ENCODE peak calls at places on chromosomes 16 and 17, in six cellular contexts. One of them, this sample, is unnamed.

GRCh38 chr16:69522732-69523404 is 42.9 kb upstream of the NFAT5 start:
- DNase-seq in sigmoid colon: no peak
- DNase-seq in heart left ventricle: no peak
- DNase-seq in CD8-positive, alpha-beta T cell: no peak
- DNase-seq in testis: peak; percentile 75
- DNase-seq in H9: no peak
- DNase-seq in this sample: no peak

GRCh38 chr17:79919164-79919585 is 79.9 kb upstream of the CBX4 start:
- DNase-seq in sigmoid colon: peak; percentile 93
- DNase-seq in heart left ventricle: peak; percentile 94
- DNase-seq in CD8-positive, alpha-beta T cell: no peak
- DNase-seq in testis: peak; percentile 96
- DNase-seq in H9: no peak
- DNase-seq in this sample: peak; percentile 89

GRCh38 chr16:70395345-70395901 is 43.5 kb downstream of the ST3GAL2 start:
- DNase-seq in sigmoid colon: no peak
- DNase-seq in heart left ventricle: peak; percentile 77
- DNase-seq in CD8-positive, alpha-beta T cell: peak; percentile 76
- DNase-seq in testis: peak; percentile 55
- DNase-seq in H9: peak; percentile 90
- DNase-seq in this sample: peak; percentile 63

GRCh38 chr17:31452101-31452500 is 60.6 kb downstream of the RAB11FIP4 start:
- DNase-seq in sigmoid colon: no peak
- DNase-seq in heart left ventricle: no peak
- DNase-seq in CD8-positive, alpha-beta T cell: no peak
- DNase-seq in testis: no peak
- DNase-seq in H9: no peak
- DNase-seq in this sample: no peak

GRCh38 chr17:1078062-1078711 is 81.3 kb downstream of the TIMM22 start:
- DNase-seq in sigmoid colon: no peak
- DNase-seq in heart left ventricle: no peak
- DNase-seq in CD8-positive, alpha-beta T cell: no peak
- DNase-seq in testis: no peak
- DNase-seq in H9: no peak
- DNase-seq in this sample: no peak

GRCh38 chr17:2852729-2853110 is 56.5 kb downstream of the RAP1GAP2 start:
- DNase-seq in sigmoid colon: no peak
- DNase-seq in heart left ventricle: no peak
- DNase-seq in CD8-positive, alpha-beta T cell: no peak
- DNase-seq in testis: no peak
- DNase-seq in H9: no peak
- DNase-seq in this sample: no peak

GRCh38 chr17:48373882-48374281 is 56.1 kb downstream of the SKAP1 start:
- DNase-seq in sigmoid colon: no peak
- DNase-seq in heart left ventricle: no peak
- DNase-seq in CD8-positive, alpha-beta T cell: no peak
- DNase-seq in testis: no peak
- DNase-seq in H9: no peak
- DNase-seq in this sample: no peak

GRCh38 chr17:1487939-1488825 is 4.3 kb downstream of the MYO1C start:
- DNase-seq in sigmoid colon: peak; percentile 94
- DNase-seq in heart left ventricle: peak; percentile 90
- DNase-seq in CD8-positive, alpha-beta T cell: peak; percentile 81
- DNase-seq in testis: peak; percentile 90
- DNase-seq in H9: peak; percentile 84
- DNase-seq in this sample: peak; percentile 90

GRCh38 chr16:85990861-85991301 is 91.9 kb downstream of the IRF8 start:
- DNase-seq in sigmoid colon: peak; percentile 52
- DNase-seq in heart left ventricle: no peak
- DNase-seq in CD8-positive, alpha-beta T cell: no peak
- DNase-seq in testis: no peak
- DNase-seq in H9: no peak
- DNase-seq in this sample: no peak

GRCh38 chr16:57957396-57958392 is 13.2 kb downstream of the CNGB1 start:
- DNase-seq in sigmoid colon: no peak
- DNase-seq in heart left ventricle: no peak
- DNase-seq in CD8-positive, alpha-beta T cell: no peak
- DNase-seq in testis: no peak
- DNase-seq in H9: no peak
- DNase-seq in this sample: no peak

GRCh38 chr17:67177732-67178131 is 67.3 kb downstream of the HELZ start:
- DNase-seq in sigmoid colon: no peak
- DNase-seq in heart left ventricle: no peak
- DNase-seq in CD8-positive, alpha-beta T cell: no peak
- DNase-seq in testis: no peak
- DNase-seq in H9: no peak
- DNase-seq in this sample: no peak

GRCh38 chr17:66904760-66905637 is 59.5 kb upstream of the CACNG4 start:
- DNase-seq in sigmoid colon: no peak
- DNase-seq in heart left ventricle: peak; percentile 37
- DNase-seq in CD8-positive, alpha-beta T cell: no peak
- DNase-seq in testis: peak; percentile 60
- DNase-seq in H9: no peak
- DNase-seq in this sample: peak; percentile 19

GRCh38 chr17:78234261-78234865 is 2.9 kb downstream of the TMEM235 start:
- DNase-seq in sigmoid colon: no peak
- DNase-seq in heart left ventricle: no peak
- DNase-seq in CD8-positive, alpha-beta T cell: no peak
- DNase-seq in testis: no peak
- DNase-seq in H9: peak; percentile 34
- DNase-seq in this sample: no peak

GRCh38 chr16:4511441-4512082 is 27.0 kb downstream of the CDIP1 start:
- DNase-seq in sigmoid colon: no peak
- DNase-seq in heart left ventricle: peak; percentile 73
- DNase-seq in CD8-positive, alpha-beta T cell: no peak
- DNase-seq in testis: peak; percentile 76
- DNase-seq in H9: peak; percentile 91
- DNase-seq in this sample: peak; percentile 65

GRCh38 chr16:3413730-3414379 is 12.8 kb downstream of the ZNF174 start:
- DNase-seq in sigmoid colon: no peak
- DNase-seq in heart left ventricle: no peak
- DNase-seq in CD8-positive, alpha-beta T cell: no peak
- DNase-seq in testis: peak; percentile 83
- DNase-seq in H9: no peak
- DNase-seq in this sample: no peak

GRCh38 chr16:64478258-64478906 is 643.5 kb downstream of the CDH11 start:
- DNase-seq in sigmoid colon: no peak
- DNase-seq in heart left ventricle: no peak
- DNase-seq in CD8-positive, alpha-beta T cell: no peak
- DNase-seq in testis: no peak
- DNase-seq in H9: no peak
- DNase-seq in this sample: no peak

GRCh38 chr17:79473111-79473835 is 137.6 kb downstream of the RBFOX3 start:
- DNase-seq in sigmoid colon: no peak
- DNase-seq in heart left ventricle: no peak
- DNase-seq in CD8-positive, alpha-beta T cell: no peak
- DNase-seq in testis: peak; percentile 37
- DNase-seq in H9: no peak
- DNase-seq in this sample: no peak

GRCh38 chr16:10256855-10257641 is 74.8 kb upstream of the GRIN2A start:
- DNase-seq in sigmoid colon: no peak
- DNase-seq in heart left ventricle: no peak
- DNase-seq in CD8-positive, alpha-beta T cell: peak; percentile 64
- DNase-seq in testis: peak; percentile 41
- DNase-seq in H9: peak; percentile 75
- DNase-seq in this sample: no peak

GRCh38 chr17:65888649-65889048 is 303.3 kb downstream of the CEP112 start:
- DNase-seq in sigmoid colon: no peak
- DNase-seq in heart left ventricle: no peak
- DNase-seq in CD8-positive, alpha-beta T cell: no peak
- DNase-seq in testis: no peak
- DNase-seq in H9: no peak
- DNase-seq in this sample: no peak

GRCh38 chr17:55625516-55625915 is 97.1 kb downstream of the TMEM100 start:
- DNase-seq in sigmoid colon: no peak
- DNase-seq in heart left ventricle: no peak
- DNase-seq in CD8-positive, alpha-beta T cell: no peak
- DNase-seq in testis: no peak
- DNase-seq in H9: no peak
- DNase-seq in this sample: no peak

GRCh38 chr17:35387496-35387895 is 14.1 kb upstream of the SLFN11 start:
- DNase-seq in sigmoid colon: no peak
- DNase-seq in heart left ventricle: no peak
- DNase-seq in CD8-positive, alpha-beta T cell: no peak
- DNase-seq in testis: no peak
- DNase-seq in H9: no peak
- DNase-seq in this sample: no peak
- TF ChIP-seq CTCF in sigmoid colon: no peak
- TF ChIP-seq CTCF in heart left ventricle: no peak
- TF ChIP-seq CTCF in CD8-positive, alpha-beta T cell: no peak
- TF ChIP-seq CTCF in testis: no peak
- TF ChIP-seq CTCF in H9: no peak
- TF ChIP-seq CTCF in this sample: no peak

GRCh38 chr16:49986351-49987124 is 38.5 kb upstream of the CNEP1R1 start:
- DNase-seq in sigmoid colon: no peak
- DNase-seq in heart left ventricle: no peak
- DNase-seq in CD8-positive, alpha-beta T cell: no peak
- DNase-seq in testis: no peak
- DNase-seq in H9: peak; percentile 39
- DNase-seq in this sample: no peak
- H3K27ac ChIP-seq in sigmoid colon: no peak overlapping the region
- H3K27ac ChIP-seq in heart left ventricle: no peak overlapping the region
- H3K27ac ChIP-seq in CD8-positive, alpha-beta T cell: no peak overlapping the region
- H3K27ac ChIP-seq in testis: no peak overlapping the region
- H3K27ac ChIP-seq in H9: no peak overlapping the region
- H3K27ac ChIP-seq in this sample: no peak overlapping the region

GRCh38 chr17:35612924-35613521 is 25.9 kb downstream of the AP2B1 start:
- DNase-seq in sigmoid colon: no peak
- DNase-seq in heart left ventricle: no peak
- DNase-seq in CD8-positive, alpha-beta T cell: no peak
- DNase-seq in testis: peak; percentile 72
- DNase-seq in H9: no peak
- DNase-seq in this sample: no peak
- TF ChIP-seq CTCF in sigmoid colon: peak; percentile 22
- TF ChIP-seq CTCF in heart left ventricle: peak; percentile 54
- TF ChIP-seq CTCF in CD8-positive, alpha-beta T cell: peak; percentile 55
- TF ChIP-seq CTCF in testis: peak; percentile 27
- TF ChIP-seq CTCF in H9: peak; percentile 77
- TF ChIP-seq CTCF in this sample: peak; percentile 69

DNA sequence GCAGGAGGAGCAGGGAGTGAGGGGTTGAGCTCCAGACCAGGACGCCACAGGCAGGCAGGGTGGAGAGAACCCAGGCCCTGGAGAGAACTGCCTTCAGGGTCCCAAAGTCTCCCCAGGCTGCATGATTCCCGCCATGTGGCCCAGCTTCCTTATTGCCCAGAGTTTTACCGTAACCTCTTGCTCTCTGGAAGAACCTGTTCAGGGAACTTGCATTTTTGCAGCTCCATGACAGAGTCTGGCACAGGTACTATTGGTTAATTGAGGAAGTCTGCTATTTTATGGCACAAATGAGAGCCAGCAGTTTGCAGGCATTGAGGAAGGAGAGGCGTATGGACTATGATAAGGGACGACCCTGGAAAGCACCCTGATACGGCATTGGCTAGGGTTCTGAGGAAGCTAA is 11.6 kb upstream of the NOS2 start:
- DNase-seq in sigmoid colon: no peak
- DNase-seq in heart left ventricle: no peak
- DNase-seq in CD8-positive, alpha-beta T cell: no peak
- DNase-seq in testis: no peak
- DNase-seq in H9: no peak
- DNase-seq in this sample: no peak
- H3K27ac ChIP-seq in sigmoid colon: no peak overlapping the region
- H3K27ac ChIP-seq in heart left ventricle: no peak overlapping the region
- H3K27ac ChIP-seq in CD8-positive, alpha-beta T cell: no peak overlapping the region
- H3K27ac ChIP-seq in testis: no peak overlapping the region
- H3K27ac ChIP-seq in H9: no peak overlapping the region
- H3K27ac ChIP-seq in this sample: no peak overlapping the region

GRCh38 chr16:73483934-73484712 is 436.2 kb upstream of the ZFHX3 start:
- DNase-seq in sigmoid colon: no peak
- DNase-seq in heart left ventricle: no peak
- DNase-seq in CD8-positive, alpha-beta T cell: no peak
- DNase-seq in testis: no peak
- DNase-seq in H9: peak; percentile 35
- DNase-seq in this sample: no peak
- TF ChIP-seq CTCF in sigmoid colon: no peak
- TF ChIP-seq CTCF in heart left ventricle: no peak
- TF ChIP-seq CTCF in CD8-positive, alpha-beta T cell: no peak
- TF ChIP-seq CTCF in testis: no peak
- TF ChIP-seq CTCF in H9: no peak
- TF ChIP-seq CTCF in this sample: no peak

GRCh38 chr17:51611585-51611984 is 351.2 kb downstream of the UTP18 start:
- DNase-seq in sigmoid colon: no peak
- DNase-seq in heart left ventricle: peak; percentile 29
- DNase-seq in CD8-positive, alpha-beta T cell: no peak
- DNase-seq in testis: peak; percentile 17
- DNase-seq in H9: no peak
- DNase-seq in this sample: no peak

GRCh38 chr17:51612692-51613091 is 352.3 kb downstream of the UTP18 start:
- DNase-seq in sigmoid colon: no peak
- DNase-seq in heart left ventricle: no peak
- DNase-seq in CD8-positive, alpha-beta T cell: no peak
- DNase-seq in testis: no peak
- DNase-seq in H9: no peak
- DNase-seq in this sample: no peak

GRCh38 chr17:51610834-51611233 is 350.5 kb downstream of the UTP18 start:
- DNase-seq in sigmoid colon: no peak
- DNase-seq in heart left ventricle: no peak
- DNase-seq in CD8-positive, alpha-beta T cell: no peak
- DNase-seq in testis: no peak
- DNase-seq in H9: no peak
- DNase-seq in this sample: no peak

GRCh38 chr17:51608251-51608933 is 348.0 kb downstream of the UTP18 start:
- DNase-seq in sigmoid colon: no peak
- DNase-seq in heart left ventricle: no peak
- DNase-seq in CD8-positive, alpha-beta T cell: no peak
- DNase-seq in testis: no peak
- DNase-seq in H9: no peak
- DNase-seq in this sample: no peak

GRCh38 chr17:51610155-51610554 is 349.8 kb downstream of the UTP18 start:
- DNase-seq in sigmoid colon: no peak
- DNase-seq in heart left ventricle: no peak
- DNase-seq in CD8-positive, alpha-beta T cell: no peak
- DNase-seq in testis: no peak
- DNase-seq in H9: no peak
- DNase-seq in this sample: no peak
- H3K27ac ChIP-seq in sigmoid colon: no peak overlapping the region
- H3K27ac ChIP-seq in heart left ventricle: no peak overlapping the region
- H3K27ac ChIP-seq in CD8-positive, alpha-beta T cell: no peak overlapping the region
- H3K27ac ChIP-seq in testis: no peak overlapping the region
- H3K27ac ChIP-seq in H9: no peak overlapping the region
- H3K27ac ChIP-seq in this sample: no peak overlapping the region

GRCh38 chr16:89828199-89828869 is at the start of gene SPIRE2:
- DNase-seq in sigmoid colon: peak; percentile 80
- DNase-seq in heart left ventricle: peak; percentile 77
- DNase-seq in CD8-positive, alpha-beta T cell: peak; percentile 78
- DNase-seq in testis: peak; percentile 74
- DNase-seq in H9: peak; percentile 79
- DNase-seq in this sample: peak; percentile 78

GRCh38 chr16:89827383-89828198 is 684 bp upstream of the SPIRE2 start:
- DNase-seq in sigmoid colon: no peak
- DNase-seq in heart left ventricle: peak; percentile 65
- DNase-seq in CD8-positive, alpha-beta T cell: no peak
- DNase-seq in testis: peak; percentile 57
- DNase-seq in H9: peak; percentile 58
- DNase-seq in this sample: peak; percentile 46

GRCh38 chr16:89828870-89829629 is 775 bp downstream of the SPIRE2 start:
- DNase-seq in sigmoid colon: no peak
- DNase-seq in heart left ventricle: no peak
- DNase-seq in CD8-positive, alpha-beta T cell: no peak
- DNase-seq in testis: no peak
- DNase-seq in H9: no peak
- DNase-seq in this sample: no peak

GRCh38 chr16:89831810-89832328 is 3.6 kb downstream of the SPIRE2 start:
- DNase-seq in sigmoid colon: no peak
- DNase-seq in heart left ventricle: no peak
- DNase-seq in CD8-positive, alpha-beta T cell: no peak
- DNase-seq in testis: no peak
- DNase-seq in H9: no peak
- DNase-seq in this sample: no peak

GRCh38 chr16:89829630-89830437 is 1.6 kb downstream of the SPIRE2 start:
- DNase-seq in sigmoid colon: no peak
- DNase-seq in heart left ventricle: no peak
- DNase-seq in CD8-positive, alpha-beta T cell: no peak
- DNase-seq in testis: no peak
- DNase-seq in H9: no peak
- DNase-seq in this sample: no peak
- TF ChIP-seq CTCF in sigmoid colon: no peak
- TF ChIP-seq CTCF in heart left ventricle: no peak
- TF ChIP-seq CTCF in CD8-positive, alpha-beta T cell: no peak
- TF ChIP-seq CTCF in testis: no peak
- TF ChIP-seq CTCF in H9: no peak
- TF ChIP-seq CTCF in this sample: no peak

This sample was measured in left ventricle myocardium inferior.